ENCODE peak calls at places on chromosome 19, in seven cellular contexts. One of them, this sample, is unnamed.

GRCh38 chr19:15332311-15332996 is at the start of gene BRD4:
- DNase-seq in NCI-H446: no peak
- DNase-seq in T1000: peak
- DNase-seq in RPMI7951: peak
- DNase-seq in cardiac fibroblast: peak
- DNase-seq in right atrium auricular region: no peak
- DNase-seq in breast epithelium: peak
- DNase-seq in this sample: peak

GRCh38 chr19:42175952-42176648 is 41.4 kb downstream of the DEDD2 start:
- DNase-seq in NCI-H446: no peak
- DNase-seq in T1000: no peak
- DNase-seq in RPMI7951: peak
- DNase-seq in cardiac fibroblast: peak
- DNase-seq in right atrium auricular region: no peak
- DNase-seq in breast epithelium: no peak
- DNase-seq in this sample: peak

GRCh38 chr19:17647071-17648020 is 40.8 kb downstream of the UNC13A start:
- DNase-seq in NCI-H446: no peak
- DNase-seq in T1000: no peak
- DNase-seq in RPMI7951: no peak
- DNase-seq in cardiac fibroblast: no peak
- DNase-seq in right atrium auricular region: no peak
- DNase-seq in breast epithelium: no peak
- DNase-seq in this sample: no peak

GRCh38 chr19:3389876-3390361 is 23.5 kb downstream of the NFIC start:
- DNase-seq in NCI-H446: no peak
- DNase-seq in T1000: no peak
- DNase-seq in RPMI7951: no peak
- DNase-seq in cardiac fibroblast: peak
- DNase-seq in right atrium auricular region: no peak
- DNase-seq in breast epithelium: peak
- DNase-seq in this sample: no peak

GRCh38 chr19:40283414-40284250 is 1.5 kb downstream of the AKT2 start:
- DNase-seq in NCI-H446: no peak
- DNase-seq in T1000: no peak
- DNase-seq in RPMI7951: no peak
- DNase-seq in cardiac fibroblast: peak
- DNase-seq in right atrium auricular region: no peak
- DNase-seq in breast epithelium: no peak
- DNase-seq in this sample: no peak

GRCh38 chr19:11421607-11422098 is 2.5 kb upstream of the RGL3 start:
- DNase-seq in NCI-H446: no peak
- DNase-seq in T1000: no peak
- DNase-seq in RPMI7951: peak
- DNase-seq in cardiac fibroblast: peak
- DNase-seq in right atrium auricular region: peak
- DNase-seq in breast epithelium: no peak
- DNase-seq in this sample: peak

GRCh38 chr19:36115453-36116343 is at the start of gene TBCB:
- DNase-seq in NCI-H446: no peak
- DNase-seq in T1000: no peak
- DNase-seq in RPMI7951: no peak
- DNase-seq in cardiac fibroblast: peak
- DNase-seq in right atrium auricular region: no peak
- DNase-seq in breast epithelium: no peak
- DNase-seq in this sample: no peak

GRCh38 chr19:991174-991931 is 7.2 kb downstream of the WDR18 start:
- DNase-seq in NCI-H446: no peak
- DNase-seq in T1000: peak
- DNase-seq in RPMI7951: no peak
- DNase-seq in cardiac fibroblast: peak
- DNase-seq in right atrium auricular region: no peak
- DNase-seq in breast epithelium: no peak
- DNase-seq in this sample: peak

GRCh38 chr19:40561947-40562346 is 14.7 kb upstream of the SHKBP1 start:
- DNase-seq in NCI-H446: no peak
- DNase-seq in T1000: no peak
- DNase-seq in RPMI7951: no peak
- DNase-seq in cardiac fibroblast: no peak
- DNase-seq in right atrium auricular region: no peak
- DNase-seq in breast epithelium: no peak
- DNase-seq in this sample: no peak

GRCh38 chr19:5977785-5978605 is at the start of gene RANBP3:
- DNase-seq in NCI-H446: peak
- DNase-seq in T1000: peak
- DNase-seq in RPMI7951: peak
- DNase-seq in cardiac fibroblast: peak
- DNase-seq in right atrium auricular region: peak
- DNase-seq in breast epithelium: peak
- DNase-seq in this sample: peak

GRCh38 chr19:39351537-39352037 is 9.4 kb downstream of the SAMD4B start:
- DNase-seq in NCI-H446: no peak
- DNase-seq in T1000: no peak
- DNase-seq in RPMI7951: no peak
- DNase-seq in cardiac fibroblast: no peak
- DNase-seq in right atrium auricular region: no peak
- DNase-seq in breast epithelium: no peak
- DNase-seq in this sample: no peak

GRCh38 chr19:595326-596262 is 5.9 kb downstream of the HCN2 start:
- DNase-seq in NCI-H446: no peak
- DNase-seq in T1000: no peak
- DNase-seq in RPMI7951: no peak
- DNase-seq in cardiac fibroblast: no peak
- DNase-seq in right atrium auricular region: no peak
- DNase-seq in breast epithelium: no peak
- DNase-seq in this sample: no peak

GRCh38 chr19:46659151-46660007 is 1.6 kb downstream of the DACT3 start:
- DNase-seq in NCI-H446: no peak
- DNase-seq in T1000: no peak
- DNase-seq in RPMI7951: no peak
- DNase-seq in cardiac fibroblast: no peak
- DNase-seq in right atrium auricular region: no peak
- DNase-seq in breast epithelium: no peak
- DNase-seq in this sample: no peak

GRCh38 chr19:46378268-46378667 is 31.4 kb downstream of the PPP5C start:
- DNase-seq in NCI-H446: peak
- DNase-seq in T1000: no peak
- DNase-seq in RPMI7951: peak
- DNase-seq in cardiac fibroblast: peak
- DNase-seq in right atrium auricular region: no peak
- DNase-seq in breast epithelium: no peak
- DNase-seq in this sample: no peak

GRCh38 chr19:48239582-48240141 is 16.1 kb downstream of the CARD8 start:
- DNase-seq in NCI-H446: no peak
- DNase-seq in T1000: no peak
- DNase-seq in RPMI7951: peak
- DNase-seq in cardiac fibroblast: no peak
- DNase-seq in right atrium auricular region: no peak
- DNase-seq in breast epithelium: no peak
- DNase-seq in this sample: peak

GRCh38 chr19:41226874-41227390 is 7.9 kb downstream of the AXL start:
- DNase-seq in NCI-H446: no peak
- DNase-seq in T1000: no peak
- DNase-seq in RPMI7951: no peak
- DNase-seq in cardiac fibroblast: no peak
- DNase-seq in right atrium auricular region: no peak
- DNase-seq in breast epithelium: no peak
- DNase-seq in this sample: no peak

GRCh38 chr19:46932346-46932745 is 71.5 kb downstream of the ARHGAP35 start:
- DNase-seq in NCI-H446: no peak
- DNase-seq in T1000: no peak
- DNase-seq in RPMI7951: peak
- DNase-seq in cardiac fibroblast: peak
- DNase-seq in right atrium auricular region: no peak
- DNase-seq in breast epithelium: no peak
- DNase-seq in this sample: peak

GRCh38 chr19:10501971-10502523 is 1.1 kb downstream of the KEAP1 start:
- DNase-seq in NCI-H446: peak
- DNase-seq in T1000: no peak
- DNase-seq in RPMI7951: peak
- DNase-seq in cardiac fibroblast: peak
- DNase-seq in right atrium auricular region: peak
- DNase-seq in breast epithelium: peak
- DNase-seq in this sample: peak

GRCh38 chr19:22331521-22331920 is 45.3 kb downstream of the ZNF729 start:
- DNase-seq in NCI-H446: no peak
- DNase-seq in T1000: no peak
- DNase-seq in RPMI7951: no peak
- DNase-seq in cardiac fibroblast: no peak
- DNase-seq in right atrium auricular region: no peak
- DNase-seq in breast epithelium: no peak
- DNase-seq in this sample: no peak

GRCh38 chr19:36215276-36216171 is 618 bp downstream of the ZNF146 start:
- DNase-seq in NCI-H446: peak
- DNase-seq in T1000: no peak
- DNase-seq in RPMI7951: peak
- DNase-seq in cardiac fibroblast: peak
- DNase-seq in right atrium auricular region: no peak
- DNase-seq in breast epithelium: no peak
- DNase-seq in this sample: peak

GRCh38 chr19:51602189-51602854 is 27.9 kb downstream of the SIGLEC5 start:
- DNase-seq in NCI-H446: no peak
- DNase-seq in T1000: no peak
- DNase-seq in RPMI7951: no peak
- DNase-seq in cardiac fibroblast: no peak
- DNase-seq in right atrium auricular region: no peak
- DNase-seq in breast epithelium: no peak
- DNase-seq in this sample: no peak

GRCh38 chr19:18428173-18428836 is 9.1 kb downstream of the SSBP4 start:
- DNase-seq in NCI-H446: no peak
- DNase-seq in T1000: no peak
- DNase-seq in RPMI7951: no peak
- DNase-seq in cardiac fibroblast: no peak
- DNase-seq in right atrium auricular region: no peak
- DNase-seq in breast epithelium: no peak
- DNase-seq in this sample: no peak

GRCh38 chr19:49688531-49689132 is 762 bp upstream of the ADM5 start:
- DNase-seq in NCI-H446: no peak
- DNase-seq in T1000: no peak
- DNase-seq in RPMI7951: no peak
- DNase-seq in cardiac fibroblast: no peak
- DNase-seq in right atrium auricular region: no peak
- DNase-seq in breast epithelium: no peak
- DNase-seq in this sample: no peak

GRCh38 chr19:52991484-52991883 is 22.2 kb upstream of the ERVV-1 start:
- DNase-seq in NCI-H446: no peak
- DNase-seq in T1000: peak
- DNase-seq in RPMI7951: peak
- DNase-seq in cardiac fibroblast: peak
- DNase-seq in right atrium auricular region: no peak
- DNase-seq in breast epithelium: no peak
- DNase-seq in this sample: peak

GRCh38 chr19:28294395-28294794 is 918.6 kb downstream of the UQCRFS1 start:
- DNase-seq in NCI-H446: no peak
- DNase-seq in T1000: no peak
- DNase-seq in RPMI7951: peak
- DNase-seq in cardiac fibroblast: peak
- DNase-seq in right atrium auricular region: no peak
- DNase-seq in breast epithelium: no peak
- DNase-seq in this sample: no peak

GRCh38 chr19:37484406-37485115 is 15.4 kb downstream of the ZNF570 start:
- DNase-seq in NCI-H446: no peak
- DNase-seq in T1000: peak
- DNase-seq in RPMI7951: peak
- DNase-seq in cardiac fibroblast: no peak
- DNase-seq in right atrium auricular region: no peak
- DNase-seq in breast epithelium: no peak
- DNase-seq in this sample: no peak

GRCh38 chr19:7751157-7751783 is 3.9 kb upstream of the CD209 start:
- DNase-seq in NCI-H446: no peak
- DNase-seq in T1000: no peak
- DNase-seq in RPMI7951: no peak
- DNase-seq in cardiac fibroblast: no peak
- DNase-seq in right atrium auricular region: no peak
- DNase-seq in breast epithelium: no peak
- DNase-seq in this sample: no peak

GRCh38 chr19:48395170-48395455 is 1.6 kb downstream of the GRIN2D start:
- DNase-seq in NCI-H446: no peak
- DNase-seq in T1000: no peak
- DNase-seq in RPMI7951: no peak
- DNase-seq in cardiac fibroblast: no peak
- DNase-seq in right atrium auricular region: no peak
- DNase-seq in breast epithelium: no peak
- DNase-seq in this sample: no peak

GRCh38 chr19:1446713-1447564 is 3.0 kb upstream of the APC2 start:
- DNase-seq in NCI-H446: no peak
- DNase-seq in T1000: no peak
- DNase-seq in RPMI7951: no peak
- DNase-seq in cardiac fibroblast: no peak
- DNase-seq in right atrium auricular region: no peak
- DNase-seq in breast epithelium: no peak
- DNase-seq in this sample: no peak

GRCh38 chr19:34241513-34242337 is 12.6 kb upstream of the GARRE1 start:
- DNase-seq in NCI-H446: no peak
- DNase-seq in T1000: no peak
- DNase-seq in RPMI7951: no peak
- DNase-seq in cardiac fibroblast: no peak
- DNase-seq in right atrium auricular region: no peak
- DNase-seq in breast epithelium: no peak
- DNase-seq in this sample: peak

GRCh38 chr19:47176627-47177090 is 46.0 kb downstream of the SAE1 start:
- DNase-seq in NCI-H446: no peak
- DNase-seq in T1000: no peak
- DNase-seq in RPMI7951: peak
- DNase-seq in cardiac fibroblast: peak
- DNase-seq in right atrium auricular region: no peak
- DNase-seq in breast epithelium: no peak
- DNase-seq in this sample: peak

GRCh38 chr19:33699754-33700407 is 78.1 kb downstream of the CHST8 start:
- DNase-seq in NCI-H446: no peak
- DNase-seq in T1000: no peak
- DNase-seq in RPMI7951: no peak
- DNase-seq in cardiac fibroblast: no peak
- DNase-seq in right atrium auricular region: no peak
- DNase-seq in breast epithelium: no peak
- DNase-seq in this sample: no peak

GRCh38 chr19:1285737-1286360 is at the start of gene EFNA2:
- DNase-seq in NCI-H446: no peak
- DNase-seq in T1000: no peak
- DNase-seq in RPMI7951: no peak
- DNase-seq in cardiac fibroblast: no peak
- DNase-seq in right atrium auricular region: no peak
- DNase-seq in breast epithelium: no peak
- DNase-seq in this sample: no peak

GRCh38 chr19:47456721-47457478 is 14.8 kb downstream of the SLC8A2 start:
- DNase-seq in NCI-H446: no peak
- DNase-seq in T1000: no peak
- DNase-seq in RPMI7951: no peak
- DNase-seq in cardiac fibroblast: no peak
- DNase-seq in right atrium auricular region: no peak
- DNase-seq in breast epithelium: no peak
- DNase-seq in this sample: no peak

GRCh38 chr19:1287622-1288527 is 2.2 kb downstream of the EFNA2 start:
- DNase-seq in NCI-H446: no peak
- DNase-seq in T1000: no peak
- DNase-seq in RPMI7951: no peak
- DNase-seq in cardiac fibroblast: no peak
- DNase-seq in right atrium auricular region: no peak
- DNase-seq in breast epithelium: no peak
- DNase-seq in this sample: no peak

GRCh38 chr19:14393303-14393702 is 12.1 kb downstream of the ADGRE5 start:
- DNase-seq in NCI-H446: no peak
- DNase-seq in T1000: no peak
- DNase-seq in RPMI7951: no peak
- DNase-seq in cardiac fibroblast: no peak
- DNase-seq in right atrium auricular region: no peak
- DNase-seq in breast epithelium: no peak
- DNase-seq in this sample: no peak

GRCh38 chr19:28701491-28701890 is 511.5 kb downstream of the UQCRFS1 start:
- DNase-seq in NCI-H446: no peak
- DNase-seq in T1000: no peak
- DNase-seq in RPMI7951: no peak
- DNase-seq in cardiac fibroblast: peak
- DNase-seq in right atrium auricular region: no peak
- DNase-seq in breast epithelium: no peak
- DNase-seq in this sample: no peak

This sample was measured in epithelial cell of esophagus.